ENCODE peak calls at places on chromosomes 12 and 14, in five cellular contexts. D is endothelial cell, I is ovary, C is AG08395, A is brain microvascular endothelial cell. V is an unnamed sample.

GRCh38 chr12:12088147-12088546 is 17.4 kb downstream of the BCL2L14 start:
- DNase-seq in A (no peak), I (no peak), D (no peak), C (no peak), V (no peak)

GRCh38 chr12:110345176-110345651 is 58.3 kb downstream of the ANAPC7 start:
- DNase-seq in D (no peak), I (no peak), A (no peak), C (no peak), V (no peak)

GRCh38 chr12:61397668-61398067 is 862.5 kb upstream of the USP15 start:
- DNase-seq in I (no peak), A (no peak), C (no peak), D (no peak), V (no peak)

GRCh38 chr12:109710747-109711595 is 2.7 kb upstream of the FAM222A start:
- DNase-seq in I (no peak), C (no peak), A (peak), D (no peak), V (no peak)

GRCh38 chr12:117622087-117622486 is 260.7 kb upstream of the NOS1 start:
- DNase-seq in D (no peak), A (no peak), C (peak), I (no peak), V (no peak)

GRCh38 chr12:124727244-124727673 is 136.4 kb downstream of the SCARB1 start:
- DNase-seq in I (peak), D (no peak), A (no peak), C (peak), V (no peak)

GRCh38 chr12:116525418-116526001 is 33.7 kb upstream of the MAP1LC3B2 start:
- DNase-seq in I (peak), D (no peak), A (peak), C (peak), V (peak)

GRCh38 chr12:49293056-49293956 is 1.6 kb upstream of the PRPH start:
- DNase-seq in A (no peak), I (peak), C (no peak), D (no peak), V (no peak)

GRCh38 chr12:76688627-76689026 is 75.3 kb upstream of the ZDHHC17 start:
- DNase-seq in C (no peak), I (no peak), D (no peak), A (no peak), V (no peak)

GRCh38 chr12:13008741-13009380 is 8.8 kb upstream of the HEBP1 start:
- DNase-seq in I (no peak), D (no peak), C (peak), A (no peak), V (no peak)

GRCh38 chr12:13052414-13052813 is 8.2 kb downstream of the FAM234B start:
- DNase-seq in C (no peak), A (no peak), D (no peak), I (no peak), V (no peak)

GRCh38 chr12:31687101-31687527 is 27.6 kb downstream of the ETFBKMT start:
- DNase-seq in D (no peak), A (no peak), I (no peak), C (no peak), V (no peak)

GRCh38 chr14:89197623-89198022 is 219.4 kb downstream of the FOXN3 start:
- DNase-seq in D (no peak), I (no peak), A (no peak), C (no peak), V (no peak)

GRCh38 chr14:80202888-80203562 is 8.3 kb downstream of the DIO2 start:
- DNase-seq in I (no peak), A (no peak), C (no peak), D (peak), V (peak)

GRCh38 chr12:95446511-95446910 is 27.4 kb upstream of the METAP2 start:
- DNase-seq in A (peak), D (peak), I (peak), C (peak), V (peak)

GRCh38 chr14:63039800-63040380 is 5.4 kb downstream of the KCNH5 start:
- DNase-seq in C (no peak), D (no peak), A (peak), I (no peak), V (peak)

GRCh38 chr12:47415054-47415453 is 290.8 kb downstream of the RPAP3 start:
- DNase-seq in C (no peak), I (no peak), D (no peak), A (no peak), V (no peak)

GRCh38 chr12:79706156-79706555 is 15.4 kb upstream of the PAWR start:
- DNase-seq in A (no peak), C (no peak), D (no peak), I (no peak), V (no peak)

GRCh38 chr12:89353823-89354629 is 1.7 kb upstream of the DUSP6 start:
- DNase-seq in A (peak), D (peak), I (peak), C (peak), V (peak)

GRCh38 chr12:132355742-132356681 is 26.6 kb upstream of the GALNT9 start:
- DNase-seq in I (no peak), D (no peak), C (no peak), A (no peak), V (no peak)

GRCh38 chr12:75892779-75893408 is 138.7 kb downstream of the PHLDA1 start:
- DNase-seq in I (no peak), D (peak), A (peak), C (peak), V (no peak)

GRCh38 chr12:68622250-68622649 is 11.6 kb downstream of the RAP1B start:
- DNase-seq in A (no peak), C (no peak), I (no peak), D (no peak), V (peak)

GRCh38 chr12:20368653-20369163 is 371 bp downstream of the PDE3A start:
- DNase-seq in C (peak), D (peak), A (peak), I (peak), V (peak)

GRCh38 chr14:92680781-92681650 is 67.4 kb downstream of the LGMN start:
- DNase-seq in I (peak), C (peak), A (peak), D (peak), V (peak)

GRCh38 chr14:69666698-69667211 is 55.4 kb downstream of the SUSD6 start:
- DNase-seq in I (no peak), C (peak), D (no peak), A (no peak), V (peak)

GRCh38 chr12:124233041-124233836 is 61.7 kb upstream of the RFLNA start:
- DNase-seq in D (no peak), I (no peak), C (peak), A (peak), V (no peak)

GRCh38 chr12:26224657-26225056 is 29.3 kb downstream of the SSPN start:
- DNase-seq in I (no peak), D (no peak), C (no peak), A (no peak), V (no peak)

GRCh38 chr12:127509066-127509778 is 757.7 kb upstream of the TMEM132C start:
- DNase-seq in A (peak), D (no peak), C (peak), I (no peak), V (no peak)

GRCh38 chr12:27333311-27334009 is 824 bp downstream of the BMAL2 start:
- DNase-seq in A (no peak), C (peak), I (peak), D (peak), V (peak)

V was measured in cardiac muscle cell.